ENCODE peak calls at places on chromosomes 3 and 15, in six cellular contexts. J, O, A, V, D and L are unnamed samples.
A peak's percentile ranks its signal among the peaks of the same experiment; 100 is the strongest.

GRCh38 chr3:152403632-152404066 is 134.9 kb downstream of the MBNL1 start:
- DNase-seq in V (peak; percentile 22), J (no peak), D (no peak), A (no peak), O (peak; percentile 94), L (peak; percentile 72)

GRCh38 chr15:56243774-56244236 is at the start of gene RFX7:
- DNase-seq in A (no peak), V (peak; percentile 88), O (peak; percentile 91), D (peak; percentile 54), J (peak; percentile 86), L (peak; percentile 15)

GRCh38 chr3:47024932-47025331 is 45.5 kb downstream of the NBEAL2 start:
- DNase-seq in J (no peak), O (no peak), V (peak; percentile 82), D (no peak), A (no peak), L (no peak)

GRCh38 chr15:85280203-85280602 is 100.2 kb upstream of the AKAP13 start:
- DNase-seq in J (no peak), A (no peak), V (no peak), D (no peak), O (no peak), L (no peak)

GRCh38 chr3:18066899-18067582 is 324.6 kb upstream of the TBC1D5 start:
- DNase-seq in J (no peak), V (no peak), O (no peak), D (no peak), A (no peak), L (no peak)

GRCh38 chr3:126360046-126360713 is 3.0 kb upstream of the KLF15 start:
- DNase-seq in D (no peak), J (no peak), O (peak; percentile 43), V (no peak), A (no peak), L (no peak)

GRCh38 chr15:57393081-57393480 is 16.8 kb downstream of the CGNL1 start:
- DNase-seq in J (no peak), O (no peak), A (no peak), V (no peak), D (no peak), L (no peak)

GRCh38 chr15:70792171-70792573 is 28.8 kb upstream of the UACA start:
- DNase-seq in J (no peak), V (no peak), O (no peak), D (no peak), A (no peak), L (no peak)

GRCh38 chr15:93056836-93057235 is 32.2 kb downstream of the RGMA start:
- DNase-seq in V (no peak), A (no peak), O (no peak), J (no peak), D (no peak), L (no peak)

GRCh38 chr3:170614214-170614966 is 28.5 kb upstream of the SLC7A14 start:
- DNase-seq in J (no peak), V (peak; percentile 26), A (no peak), D (no peak), O (peak; percentile 66), L (peak; percentile 10)

GRCh38 chr3:127103116-127103515 is 89.8 kb upstream of the PRR23E start:
- DNase-seq in J (no peak), D (no peak), A (peak; percentile 57), V (no peak), O (no peak), L (no peak)

GRCh38 chr3:45123841-45124269 is 22.3 kb downstream of the CDCP1 start:
- DNase-seq in J (no peak), D (no peak), O (no peak), V (peak; percentile 72), A (no peak), L (no peak)